ENCODE peak calls at places on chromosomes 13 and 19, in seven cellular contexts. One of them, this sample, is unnamed. For H3K9me3 and H3K36me3, the result is how much of the 10 kb centered on the place peaks cover.

GRCh38 chr13:24502567-24503375 is 9.8 kb downstream of the PARP4 start:
- DNase-seq in heart left ventricle: no peak
- DNase-seq in PC-3: peak
- DNase-seq in GM23248: peak
- DNase-seq in effector memory CD4-positive, alpha-beta T cell: no peak
- DNase-seq in heart right ventricle: no peak
- DNase-seq in testis: no peak
- DNase-seq in this sample: peak

GRCh38 chr19:4851551-4852290 is 15.7 kb downstream of the PLIN3 start:
- DNase-seq in heart left ventricle: peak
- DNase-seq in PC-3: peak
- DNase-seq in GM23248: peak
- DNase-seq in effector memory CD4-positive, alpha-beta T cell: peak
- DNase-seq in heart right ventricle: peak
- DNase-seq in testis: peak
- DNase-seq in this sample: peak

GRCh38 chr13:111213964-111214726 is 99.0 kb downstream of the ARHGEF7 start:
- DNase-seq in heart left ventricle: no peak
- DNase-seq in PC-3: no peak
- DNase-seq in GM23248: no peak
- DNase-seq in effector memory CD4-positive, alpha-beta T cell: no peak
- DNase-seq in heart right ventricle: no peak
- DNase-seq in testis: no peak
- DNase-seq in this sample: no peak

GRCh38 chr13:30408319-30409101 is 13.8 kb upstream of the UBE2L5 start:
- DNase-seq in heart left ventricle: peak
- DNase-seq in PC-3: peak
- DNase-seq in GM23248: peak
- DNase-seq in effector memory CD4-positive, alpha-beta T cell: peak
- DNase-seq in heart right ventricle: peak
- DNase-seq in testis: peak
- DNase-seq in this sample: peak

GRCh38 chr19:28235606-28236125 is 977.3 kb downstream of the UQCRFS1 start:
- DNase-seq in heart left ventricle: no peak
- DNase-seq in PC-3: no peak
- DNase-seq in GM23248: no peak
- DNase-seq in effector memory CD4-positive, alpha-beta T cell: no peak
- DNase-seq in heart right ventricle: no peak
- DNase-seq in testis: no peak
- DNase-seq in this sample: no peak

GRCh38 chr13:75505966-75506365 is 24.0 kb upstream of the TBC1D4 start:
- DNase-seq in heart left ventricle: no peak
- DNase-seq in PC-3: no peak
- DNase-seq in GM23248: no peak
- DNase-seq in effector memory CD4-positive, alpha-beta T cell: no peak
- DNase-seq in heart right ventricle: no peak
- DNase-seq in testis: no peak
- DNase-seq in this sample: no peak

GRCh38 chr19:39997595-39998216 is 846 bp downstream of the ZNF546 start:
- DNase-seq in heart left ventricle: no peak
- DNase-seq in PC-3: no peak
- DNase-seq in GM23248: peak
- DNase-seq in effector memory CD4-positive, alpha-beta T cell: no peak
- DNase-seq in heart right ventricle: no peak
- DNase-seq in testis: peak
- DNase-seq in this sample: no peak

GRCh38 chr19:11171144-11171543 is 15.6 kb upstream of the SPC24 start:
- DNase-seq in heart left ventricle: no peak
- DNase-seq in PC-3: no peak
- DNase-seq in GM23248: no peak
- DNase-seq in effector memory CD4-positive, alpha-beta T cell: no peak
- DNase-seq in heart right ventricle: no peak
- DNase-seq in testis: no peak
- DNase-seq in this sample: no peak

GRCh38 chr13:60584976-60585375 is 188.0 kb downstream of the TDRD3 start:
- DNase-seq in heart left ventricle: no peak
- DNase-seq in PC-3: no peak
- DNase-seq in GM23248: peak
- DNase-seq in effector memory CD4-positive, alpha-beta T cell: no peak
- DNase-seq in heart right ventricle: no peak
- DNase-seq in testis: no peak
- DNase-seq in this sample: no peak

GRCh38 chr19:35031072-35031881 is 1.0 kb downstream of the SCN1B start:
- DNase-seq in heart left ventricle: peak
- DNase-seq in PC-3: peak
- DNase-seq in GM23248: peak
- DNase-seq in effector memory CD4-positive, alpha-beta T cell: no peak
- DNase-seq in heart right ventricle: no peak
- DNase-seq in testis: no peak
- DNase-seq in this sample: peak

GRCh38 chr19:35027851-35028599 is 2.2 kb upstream of the SCN1B start:
- DNase-seq in heart left ventricle: no peak
- DNase-seq in PC-3: peak
- DNase-seq in GM23248: peak
- DNase-seq in effector memory CD4-positive, alpha-beta T cell: no peak
- DNase-seq in heart right ventricle: no peak
- DNase-seq in testis: no peak
- DNase-seq in this sample: peak

GRCh38 chr19:35032356-35032865 is 2.1 kb downstream of the SCN1B start:
- DNase-seq in heart left ventricle: no peak
- DNase-seq in PC-3: no peak
- DNase-seq in GM23248: no peak
- DNase-seq in effector memory CD4-positive, alpha-beta T cell: no peak
- DNase-seq in heart right ventricle: no peak
- DNase-seq in testis: no peak
- DNase-seq in this sample: no peak

GRCh38 chr19:35029737-35030256 is 473 bp upstream of the SCN1B start:
- DNase-seq in heart left ventricle: no peak
- DNase-seq in PC-3: no peak
- DNase-seq in GM23248: peak
- DNase-seq in effector memory CD4-positive, alpha-beta T cell: no peak
- DNase-seq in heart right ventricle: no peak
- DNase-seq in testis: no peak
- DNase-seq in this sample: peak

DNA sequence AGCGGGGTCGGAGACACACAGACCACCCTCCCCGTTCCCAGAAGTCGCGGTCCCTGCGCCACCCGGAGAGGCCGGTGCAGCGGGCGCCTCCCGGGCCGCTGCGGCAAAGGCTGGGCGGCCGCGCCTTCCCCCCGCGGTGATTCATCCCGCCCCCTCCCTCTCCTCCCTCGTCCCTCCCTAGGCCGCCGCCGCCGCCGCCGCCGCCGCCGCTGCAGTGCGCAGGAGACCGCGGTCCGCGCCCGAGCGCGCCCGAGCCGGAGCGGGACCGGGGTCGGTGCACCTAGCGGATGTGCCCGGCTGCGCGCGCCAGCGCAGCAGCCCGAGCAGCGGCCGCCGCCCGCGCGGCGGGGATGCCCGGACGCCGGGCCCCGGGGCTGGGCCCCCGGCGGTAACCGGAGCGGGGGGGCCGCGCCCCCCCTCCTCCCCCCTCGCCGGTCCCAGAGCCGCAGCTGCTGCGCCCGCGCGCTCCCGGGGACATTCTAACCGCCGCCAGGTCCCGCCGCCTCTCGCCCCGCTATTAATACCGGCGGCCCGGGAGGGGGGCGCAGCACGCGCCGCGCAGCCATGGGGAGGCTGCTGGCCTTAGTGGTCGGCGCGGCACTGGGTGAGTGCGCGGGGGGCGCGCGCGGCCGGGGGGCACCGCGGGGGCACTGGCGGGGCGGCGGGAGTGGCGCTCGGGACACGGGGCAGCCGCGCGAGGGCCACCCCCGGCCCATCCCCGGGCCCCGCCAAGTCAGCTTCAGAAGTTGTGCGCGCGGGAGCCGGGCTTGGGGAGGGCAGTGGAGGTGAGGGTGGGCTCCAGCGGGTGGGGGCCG is at the start of gene SCN1B:
- DNase-seq in heart left ventricle: peak
- DNase-seq in PC-3: peak
- DNase-seq in GM23248: peak
- DNase-seq in effector memory CD4-positive, alpha-beta T cell: peak
- DNase-seq in heart right ventricle: peak
- DNase-seq in testis: peak
- DNase-seq in this sample: peak
- H3K4me3 ChIP-seq in heart left ventricle: peak
- H3K4me3 ChIP-seq in PC-3: peak
- H3K4me3 ChIP-seq in GM23248: peak
- H3K4me3 ChIP-seq in effector memory CD4-positive, alpha-beta T cell: peak
- H3K4me3 ChIP-seq in heart right ventricle: peak
- H3K4me3 ChIP-seq in testis: peak
- H3K4me3 ChIP-seq in this sample: peak

GRCh38 chr19:9183000-9183399 is 4.2 kb downstream of the OR7D2 start:
- DNase-seq in heart left ventricle: no peak
- DNase-seq in PC-3: no peak
- DNase-seq in GM23248: no peak
- DNase-seq in effector memory CD4-positive, alpha-beta T cell: no peak
- DNase-seq in heart right ventricle: no peak
- DNase-seq in testis: no peak
- DNase-seq in this sample: no peak
- H3K9me3 ChIP-seq in heart left ventricle: under half
- H3K9me3 ChIP-seq in PC-3: under half
- H3K9me3 ChIP-seq in GM23248: under half
- H3K9me3 ChIP-seq in effector memory CD4-positive, alpha-beta T cell: under half
- H3K9me3 ChIP-seq in heart right ventricle: under half
- H3K9me3 ChIP-seq in testis: under half
- H3K9me3 ChIP-seq in this sample: under half

DNA sequence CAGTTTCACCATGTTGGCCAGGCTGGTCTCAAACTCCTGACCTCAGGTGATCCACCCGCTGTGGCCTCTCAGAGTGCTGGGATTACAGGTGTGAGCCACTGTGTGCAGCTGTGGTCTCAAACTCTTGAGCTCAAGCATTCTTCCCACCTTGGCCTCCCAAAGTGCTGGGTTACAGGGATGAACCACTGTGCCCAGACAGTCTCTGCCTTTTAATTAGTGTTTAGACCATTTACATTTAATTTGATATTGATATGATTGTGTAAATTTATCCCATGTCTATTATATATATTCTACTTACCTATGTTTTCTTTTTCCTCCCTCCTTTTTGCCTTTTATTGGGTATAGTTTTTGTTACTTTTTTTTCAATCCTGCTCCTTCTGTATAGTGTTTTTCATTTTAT is 1.9 kb downstream of the NFKBIB start:
- DNase-seq in heart left ventricle: no peak
- DNase-seq in PC-3: no peak
- DNase-seq in GM23248: no peak
- DNase-seq in effector memory CD4-positive, alpha-beta T cell: no peak
- DNase-seq in heart right ventricle: no peak
- DNase-seq in testis: no peak
- DNase-seq in this sample: no peak
- H3K36me3 ChIP-seq in heart left ventricle: under half
- H3K36me3 ChIP-seq in PC-3: under half
- H3K36me3 ChIP-seq in GM23248: under half
- H3K36me3 ChIP-seq in effector memory CD4-positive, alpha-beta T cell: under half
- H3K36me3 ChIP-seq in heart right ventricle: under half
- H3K36me3 ChIP-seq in testis: under half
- H3K36me3 ChIP-seq in this sample: under half

GRCh38 chr19:41551711-41552110 is 24.3 kb upstream of the CEACAM21 start:
- DNase-seq in heart left ventricle: no peak
- DNase-seq in PC-3: no peak
- DNase-seq in GM23248: no peak
- DNase-seq in effector memory CD4-positive, alpha-beta T cell: no peak
- DNase-seq in heart right ventricle: no peak
- DNase-seq in testis: no peak
- DNase-seq in this sample: no peak

GRCh38 chr19:41553804-41554203 is 22.2 kb upstream of the CEACAM21 start:
- DNase-seq in heart left ventricle: no peak
- DNase-seq in PC-3: no peak
- DNase-seq in GM23248: no peak
- DNase-seq in effector memory CD4-positive, alpha-beta T cell: no peak
- DNase-seq in heart right ventricle: no peak
- DNase-seq in testis: no peak
- DNase-seq in this sample: no peak

GRCh38 chr19:41552558-41552957 is 23.4 kb upstream of the CEACAM21 start:
- DNase-seq in heart left ventricle: no peak
- DNase-seq in PC-3: no peak
- DNase-seq in GM23248: no peak
- DNase-seq in effector memory CD4-positive, alpha-beta T cell: no peak
- DNase-seq in heart right ventricle: no peak
- DNase-seq in testis: no peak
- DNase-seq in this sample: no peak

GRCh38 chr19:41548954-41549688 is 26.8 kb upstream of the CEACAM21 start:
- DNase-seq in heart left ventricle: no peak
- DNase-seq in PC-3: no peak
- DNase-seq in GM23248: no peak
- DNase-seq in effector memory CD4-positive, alpha-beta T cell: peak
- DNase-seq in heart right ventricle: peak
- DNase-seq in testis: no peak
- DNase-seq in this sample: no peak

GRCh38 chr19:41551212-41551610 is 24.8 kb upstream of the CEACAM21 start:
- DNase-seq in heart left ventricle: no peak
- DNase-seq in PC-3: no peak
- DNase-seq in GM23248: no peak
- DNase-seq in effector memory CD4-positive, alpha-beta T cell: no peak
- DNase-seq in heart right ventricle: no peak
- DNase-seq in testis: no peak
- DNase-seq in this sample: no peak
- H3K4me3 ChIP-seq in heart left ventricle: no peak
- H3K4me3 ChIP-seq in PC-3: no peak
- H3K4me3 ChIP-seq in GM23248: no peak
- H3K4me3 ChIP-seq in effector memory CD4-positive, alpha-beta T cell: peak
- H3K4me3 ChIP-seq in heart right ventricle: no peak
- H3K4me3 ChIP-seq in testis: no peak
- H3K4me3 ChIP-seq in this sample: no peak

This sample was measured in MG63.